ENCODE peak calls at places on chromosome 2, in seven cellular contexts. Y, Z, D, I, U, X and G are unnamed samples.

GRCh38 chr2:195898505-195898904 is 170.1 kb downstream of the DNAH7 start:
- DNase-seq in D (peak; percentile 64), Z (no peak), X (peak; percentile 3), I (no peak), Y (peak; percentile 46), U (peak; percentile 91), G (peak; percentile 68)

GRCh38 chr2:47336259-47337238 is 66.4 kb upstream of the MSH2 start:
- DNase-seq in I (no peak), D (no peak), Z (no peak), U (no peak), Y (no peak), X (no peak), G (no peak)

GRCh38 chr2:240604291-240604938 is 17.9 kb downstream of the CAPN10 start:
- DNase-seq in I (peak; percentile 4), U (peak; percentile 69), Z (peak; percentile 94), Y (peak; percentile 33), X (no peak), D (no peak), G (peak; percentile 50)

GRCh38 chr2:40384714-40385113 is 67.2 kb downstream of the SLC8A1 start:
- DNase-seq in I (no peak), Z (no peak), X (no peak), U (peak; percentile 61), D (peak; percentile 22), Y (peak; percentile 55), G (no peak)

GRCh38 chr2:215369191-215369760 is 57.4 kb downstream of the ATIC start:
- DNase-seq in X (no peak), Z (no peak), Y (no peak), I (no peak), D (no peak), U (no peak), G (peak; percentile 73)

GRCh38 chr2:143426296-143426695 is 297.1 kb downstream of the ARHGAP15 start:
- DNase-seq in Z (no peak), I (no peak), X (no peak), Y (peak; percentile 27), U (peak; percentile 52), D (peak; percentile 65), G (no peak)

GRCh38 chr2:3302751-3303582 is 74.7 kb downstream of the EIPR1 start:
- DNase-seq in I (no peak), Z (peak; percentile 81), U (no peak), Y (no peak), X (peak; percentile 85), D (no peak), G (peak; percentile 44)

GRCh38 chr2:46770622-46771021 is 145.0 kb downstream of the MCFD2 start:
- DNase-seq in Y (no peak), D (no peak), U (peak; percentile 44), X (no peak), I (no peak), Z (no peak), G (no peak)

GRCh38 chr2:38905251-38905650 is 15.6 kb downstream of the ARHGEF33 start:
- DNase-seq in X (no peak), Y (no peak), D (no peak), I (no peak), U (no peak), Z (no peak), G (no peak)

GRCh38 chr2:150621800-150622199 is 134.3 kb upstream of the RND3 start:
- DNase-seq in Z (no peak), Y (peak; percentile 89), I (no peak), U (peak; percentile 48), D (peak; percentile 86), X (no peak), G (no peak)